ENCODE peak calls at places on chromosomes 1 and 21, in five cellular contexts. O is DMS79, B is left ventricle myocardium inferior, X is NCI-H446 treated with DMSO at 0.1 percent for 48 hours, I is foreskin fibroblast. K is an unnamed sample.

GRCh38 chr1:206050655-206051235 is 2.2 kb upstream of the RHEX start:
- DNase-seq in O (no peak), B (no peak), X (no peak), I (no peak), K (no peak)

GRCh38 chr1:232142403-232143314 is 487.3 kb downstream of the SIPA1L2 start:
- DNase-seq in O (no peak), B (no peak), X (peak; percentile 93), I (peak; percentile 84), K (peak; percentile 73)

GRCh38 chr1:172394167-172394751 is 26.2 kb upstream of the C1orf105 start:
- DNase-seq in O (no peak), B (no peak), X (no peak), I (no peak), K (no peak)

GRCh38 chr1:200380589-200381021 is 29.2 kb downstream of the ZNF281 start:
- DNase-seq in O (no peak), B (no peak), X (no peak), I (no peak), K (no peak)

GRCh38 chr1:218351617-218352438 is 6.7 kb downstream of the TGFB2 start:
- DNase-seq in O (no peak), B (no peak), X (no peak), I (no peak), K (no peak)

GRCh38 chr1:14915356-14916054 is 238.0 kb upstream of the TMEM51 start:
- DNase-seq in O (no peak), B (peak; percentile 32), X (peak; percentile 13), I (peak; percentile 55), K (no peak)

GRCh38 chr1:91174734-91175133 is 152.9 kb upstream of the ZNF644 start:
- DNase-seq in O (no peak), B (no peak), X (no peak), I (no peak), K (no peak)

GRCh38 chr1:28594661-28595411 is 2.8 kb downstream of the RAB42 start:
- DNase-seq in O (no peak), B (no peak), X (peak; percentile 71), I (no peak), K (no peak)

GRCh38 chr1:200211157-200211556 is 183.6 kb downstream of the NR5A2 start:
- DNase-seq in O (no peak), B (no peak), X (no peak), I (peak; percentile 80), K (no peak)

GRCh38 chr1:37362569-37362968 is 111.8 kb upstream of the ZC3H12A start:
- DNase-seq in O (no peak), B (no peak), X (no peak), I (no peak), K (no peak)

GRCh38 chr1:110783292-110783918 is 89.5 kb upstream of the CD53 start:
- DNase-seq in O (peak; percentile 6), B (no peak), X (peak; percentile 24), I (peak; percentile 68), K (peak; percentile 34)

GRCh38 chr1:216935901-216936300 is 212.7 kb upstream of the ESRRG start:
- DNase-seq in O (no peak), B (no peak), X (no peak), I (no peak), K (no peak)

GRCh38 chr1:40519517-40519916 is 10.9 kb downstream of the EXO5 start:
- DNase-seq in O (no peak), B (no peak), X (no peak), I (no peak), K (no peak)

GRCh38 chr1:40635763-40636500 is 29.6 kb downstream of the RIMS3 start:
- DNase-seq in O (no peak), B (no peak), X (no peak), I (no peak), K (no peak)

GRCh38 chr21:16195476-16195875 is 465.7 kb downstream of the USP25 start:
- DNase-seq in O (no peak), B (no peak), X (no peak), I (peak; percentile 79), K (no peak)

GRCh38 chr1:45929257-45929687 is 125.9 kb downstream of the MAST2 start:
- DNase-seq in O (peak; percentile 64), B (no peak), X (no peak), I (peak; percentile 75), K (no peak)

GRCh38 chr1:9561429-9561828 is 22.2 kb downstream of the SLC25A33 start:
- DNase-seq in O (peak; percentile 99), B (no peak), X (peak; percentile 76), I (peak; percentile 77), K (peak; percentile 87)

GRCh38 chr1:243251544-243251943 is 3.5 kb downstream of the CEP170 start:
- DNase-seq in O (no peak), B (no peak), X (no peak), I (no peak), K (no peak)

GRCh38 chr1:181504294-181505115 is 21.2 kb downstream of the CACNA1E start:
- DNase-seq in O (no peak), B (no peak), X (no peak), I (no peak), K (no peak)

GRCh38 chr1:186595969-186596368 is 84.3 kb downstream of the PTGS2 start:
- DNase-seq in O (no peak), B (no peak), X (no peak), I (no peak), K (no peak)

GRCh38 chr1:61224609-61225008 is 142.2 kb downstream of the NFIA start:
- DNase-seq in O (peak; percentile 86), B (no peak), X (peak; percentile 37), I (no peak), K (peak; percentile 62)